ENCODE peak calls at places on chromosomes 16 and 17, in five cellular contexts. N is heart left ventricle, U is stomach, E is GM12891, Z is body of pancreas. Y is an unnamed sample.

GRCh38 chr16:72493681-72494415 is 321.9 kb upstream of the PMFBP1 start:
- DNase-seq in Z (no peak), E (no peak), N (no peak), U (no peak), Y (no peak)

GRCh38 chr17:65277576-65277975 is 140.4 kb downstream of the RGS9 start:
- DNase-seq in Z (no peak), N (no peak), U (no peak), E (no peak), Y (no peak)

GRCh38 chr17:73551756-73552155 is 92.5 kb downstream of the SDK2 start:
- DNase-seq in Z (no peak), U (no peak), E (no peak), N (no peak), Y (no peak)

GRCh38 chr16:66079671-66080070 is 286.8 kb upstream of the CDH5 start:
- DNase-seq in Z (no peak), N (no peak), U (no peak), E (no peak), Y (no peak)

GRCh38 chr16:85413713-85414663 is 199.1 kb upstream of the GSE1 start:
- DNase-seq in Z (no peak), U (no peak), E (no peak), N (no peak), Y (no peak)

GRCh38 chr17:58085039-58085715 is 2.0 kb downstream of the DYNLL2 start:
- DNase-seq in N (no peak), U (no peak), E (no peak), Z (no peak), Y (no peak)

GRCh38 chr16:66050991-66051390 is 315.5 kb upstream of the CDH5 start:
- DNase-seq in E (no peak), N (no peak), U (no peak), Z (no peak), Y (no peak)

GRCh38 chr16:9817586-9817985 is 364.6 kb downstream of the GRIN2A start:
- DNase-seq in E (no peak), U (no peak), N (no peak), Z (no peak), Y (no peak)

GRCh38 chr17:43216369-43216761 is 4.7 kb downstream of the TMEM106A start:
- DNase-seq in U (no peak), N (no peak), E (no peak), Z (no peak), Y (no peak)

GRCh38 chr16:84735846-84736586 is 36.2 kb downstream of the USP10 start:
- DNase-seq in Z (peak; percentile 49), N (peak; percentile 79), E (no peak), U (peak; percentile 68), Y (no peak)

GRCh38 chr17:54968954-54969400 is 412 bp downstream of the STXBP4 start:
- DNase-seq in N (no peak), E (peak; percentile 11), Z (no peak), U (no peak), Y (no peak)

GRCh38 chr17:49315974-49316570 is 46.0 kb downstream of the ZNF652 start:
- DNase-seq in N (no peak), Z (no peak), U (no peak), E (no peak), Y (no peak)

GRCh38 chr16:10314811-10315210 is 71.0 kb upstream of the ATF7IP2 start:
- DNase-seq in U (no peak), Z (no peak), N (no peak), E (no peak), Y (no peak)

GRCh38 chr16:2028620-2029220 is 2.0 kb downstream of the NHERF2 start:
- DNase-seq in N (no peak), U (peak; percentile 56), E (no peak), Z (no peak), Y (no peak)

GRCh38 chr17:42706732-42707131 is 24.4 kb downstream of the CNTNAP1 start:
- DNase-seq in Z (no peak), U (no peak), N (no peak), E (no peak), Y (no peak)

GRCh38 chr17:50519141-50519834 is 11.0 kb downstream of the MYCBPAP start:
- DNase-seq in Z (no peak), N (no peak), U (no peak), E (no peak), Y (no peak)

GRCh38 chr17:34299017-34299416 is 13.5 kb downstream of the CCL11 start:
- DNase-seq in N (no peak), Z (no peak), E (no peak), U (no peak), Y (no peak)

GRCh38 chr17:58284613-58285421 is 4.1 kb upstream of the MPO start:
- DNase-seq in U (no peak), E (no peak), N (no peak), Z (no peak), Y (no peak)

GRCh38 chr17:27526603-27527002 is 70.4 kb downstream of the KSR1 start:
- DNase-seq in Z (peak; percentile 69), N (no peak), U (peak; percentile 49), E (no peak), Y (no peak)

GRCh38 chr17:32152130-32152529 is 9.8 kb downstream of the RHOT1 start:
- DNase-seq in N (peak; percentile 48), E (no peak), Z (peak; percentile 41), U (peak; percentile 49), Y (no peak)

GRCh38 chr17:18166894-18167293 is 16.7 kb upstream of the ALKBH5 start:
- DNase-seq in E (no peak), N (no peak), Z (peak; percentile 34), U (peak; percentile 44), Y (no peak)

GRCh38 chr17:79024901-79025737 is 1.1 kb downstream of the C1QTNF1 start:
- DNase-seq in N (peak; percentile 90), U (peak; percentile 43), Z (no peak), E (no peak), Y (peak; percentile 15)

GRCh38 chr17:63350364-63350763 is 95.7 kb downstream of the CYB561 start:
- DNase-seq in U (no peak), Z (no peak), E (no peak), N (no peak), Y (no peak)

GRCh38 chr17:20214807-20215206 is 205.6 kb downstream of the SPECC1 start:
- DNase-seq in E (no peak), Z (no peak), U (no peak), N (no peak), Y (no peak)

GRCh38 chr17:79721993-79722671 is 8.6 kb upstream of the ENPP7 start:
- DNase-seq in E (no peak), U (no peak), Z (no peak), N (no peak), Y (no peak)

GRCh38 chr17:73743802-73744201 is 99.6 kb upstream of the SDK2 start:
- DNase-seq in Z (no peak), N (no peak), E (no peak), U (no peak), Y (no peak)

GRCh38 chr17:39702901-39703893 is 3.3 kb downstream of the ERBB2 start:
- DNase-seq in N (peak; percentile 60), E (no peak), U (no peak), Z (no peak), Y (no peak)

GRCh38 chr16:47660540-47660939 is 199.4 kb downstream of the PHKB start:
- DNase-seq in E (no peak), Z (no peak), N (no peak), U (no peak), Y (no peak)

GRCh38 chr17:14004927-14005630 is 64.2 kb upstream of the COX10 start:
- DNase-seq in U (no peak), E (no peak), N (no peak), Z (no peak), Y (no peak)

GRCh38 chr17:57732062-57732461 is 13.0 kb downstream of the CCDC182 start:
- DNase-seq in E (no peak), U (no peak), Z (peak; percentile 17), N (no peak), Y (no peak)

GRCh38 chr17:64621772-64622171 is 40.3 kb downstream of the SMURF2 start:
- DNase-seq in N (no peak), E (no peak), Z (no peak), U (no peak), Y (no peak)

GRCh38 chr16:54651851-54652770 is 278.6 kb upstream of the IRX5 start:
- DNase-seq in N (no peak), Z (no peak), U (no peak), E (no peak), Y (no peak)

GRCh38 chr16:67022531-67023214 is 6.3 kb upstream of the CBFB start:
- DNase-seq in Z (peak; percentile 5), E (no peak), N (no peak), U (peak; percentile 26), Y (no peak)

GRCh38 chr17:17503566-17504130 is 7.5 kb upstream of the RASD1 start:
- DNase-seq in N (no peak), U (no peak), Z (no peak), E (no peak), Y (no peak)

GRCh38 chr17:72604518-72604917 is 483.7 kb downstream of the SOX9 start:
- DNase-seq in E (no peak), Z (no peak), U (no peak), N (no peak), Y (no peak)

GRCh38 chr17:41962111-41962510 is 4.5 kb upstream of the CNP start:
- DNase-seq in E (no peak), Z (peak; percentile 88), N (no peak), U (no peak), Y (no peak)

GRCh38 chr16:23608194-23608593 is 12.1 kb upstream of the NDUFAB1 start:
- DNase-seq in E (no peak), U (no peak), Z (no peak), N (no peak), Y (no peak)

GRCh38 chr16:11621920-11622651 is 35.4 kb upstream of the LITAF start:
- DNase-seq in Z (no peak), U (no peak), E (no peak), N (peak; percentile 48), Y (peak; percentile 48)
- TF ChIP-seq POLR2A in Z (no peak), U (no peak), E (no peak), N (no peak), Y (no peak)

DNA sequence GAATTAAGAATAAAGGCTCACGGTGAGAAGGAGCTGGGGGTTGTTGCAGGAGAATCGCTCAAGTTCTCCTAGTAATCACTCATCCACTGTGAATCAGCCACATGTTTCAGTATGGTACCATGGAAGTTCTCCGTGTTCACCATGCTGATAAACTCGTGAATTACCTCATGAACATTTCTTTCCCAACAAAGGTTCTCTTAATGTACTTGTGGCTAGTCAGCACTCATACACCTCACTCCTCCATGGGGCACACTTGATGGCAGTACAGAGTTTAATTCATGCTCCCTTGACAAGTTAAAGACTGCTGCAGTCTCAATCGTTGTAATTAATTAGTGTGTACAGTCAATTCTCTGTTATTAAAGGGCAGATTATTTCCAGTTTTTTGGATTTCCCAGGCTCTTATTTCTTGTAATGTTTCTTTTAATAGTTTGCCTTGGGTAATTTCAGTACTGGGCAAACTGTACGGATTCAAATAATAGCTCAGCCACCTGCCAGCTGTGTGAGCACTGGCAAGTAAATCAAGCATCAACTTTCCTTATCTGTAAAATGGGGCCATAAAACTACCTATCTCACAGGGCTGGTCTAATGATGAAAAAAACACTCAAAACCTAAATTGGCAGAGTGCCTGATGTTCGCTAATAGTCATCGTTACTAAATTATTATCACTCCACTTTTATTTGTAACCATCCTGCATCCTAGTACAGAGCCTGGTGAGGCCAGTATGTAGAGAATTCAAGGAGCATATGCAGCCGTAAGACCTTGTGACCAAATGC is 6.1 kb downstream of the GOT2 start:
- DNase-seq in Z (no peak), U (no peak), E (no peak), N (no peak), Y (no peak)
- TF ChIP-seq POLR2A in Z (no peak), U (no peak), E (no peak), N (no peak), Y (no peak)

GRCh38 chr17:7239091-7240027 is at the start of gene PHF23:
- DNase-seq in E (peak; percentile 96), Z (peak; percentile 99), N (peak; percentile 99), U (peak; percentile 99), Y (peak; percentile 97)
- TF ChIP-seq POLR2A in E (no peak), Z (no peak), N (no peak), U (no peak), Y (peak; percentile 54)

GRCh38 chr16:68022728-68023537 is at the start of the genes DDX28 and DUS2:
- DNase-seq in E (peak; percentile 85), N (peak; percentile 95), U (peak; percentile 95), Z (peak; percentile 93), Y (peak; percentile 80)
- TF ChIP-seq POLR2A in E (peak; percentile 84), N (no peak), U (no peak), Z (peak; percentile 29), Y (peak; percentile 91)

Y was measured in GM12892.